ENCODE peak calls at places on chromosomes 12 and 14, in five cellular contexts. J is AG04449, S is choroid plexus epithelial cell, N is anterior cingulate cortex, B is HFFc6. V is an unnamed sample.

GRCh38 chr12:32651956-32652210 is 27.2 kb upstream of the DNM1L start:
- DNase-seq in J (no peak), S (no peak), N (no peak), B (no peak), V (no peak)

GRCh38 chr14:20998674-20999366 is at the start of gene SLC39A2:
- DNase-seq in J (peak), S (peak), N (no peak), B (peak), V (no peak)

GRCh38 chr14:88516742-88517418 is 37.9 kb downstream of the PTPN21 start:
- DNase-seq in J (no peak), S (no peak), N (no peak), B (no peak), V (no peak)

GRCh38 chr12:41993283-41993682 is 151.4 kb downstream of the GXYLT1 start:
- DNase-seq in J (no peak), S (no peak), N (no peak), B (no peak), V (no peak)

GRCh38 chr12:47554046-47554653 is 151.7 kb downstream of the RPAP3 start:
- DNase-seq in J (no peak), S (no peak), N (no peak), B (no peak), V (no peak)

GRCh38 chr12:51421266-51421884 is 3.3 kb upstream of the SLC4A8 start:
- DNase-seq in J (peak), S (peak), N (peak), B (peak), V (peak)

GRCh38 chr14:92254786-92255185 is 68.2 kb upstream of the SLC24A4 start:
- DNase-seq in J (no peak), S (peak), N (peak), B (no peak), V (no peak)

GRCh38 chr12:132487311-132487741 is 2.6 kb upstream of the FBRSL1 start:
- DNase-seq in J (no peak), S (no peak), N (no peak), B (no peak), V (no peak)

GRCh38 chr12:59429766-59430165 is 166.1 kb upstream of the SLC16A7 start:
- DNase-seq in J (no peak), S (peak), N (no peak), B (no peak), V (no peak)

GRCh38 chr14:24339284-24340151 is at the start of gene RIPK3:
- DNase-seq in J (no peak), S (no peak), N (no peak), B (no peak), V (no peak)

GRCh38 chr14:105414456-105415371 is 4.9 kb upstream of the MTA1 start:
- DNase-seq in J (no peak), S (peak), N (peak), B (no peak), V (peak)

GRCh38 chr12:29750131-29750927 is 33.4 kb downstream of the TMTC1 start:
- DNase-seq in J (no peak), S (peak), N (no peak), B (no peak), V (no peak)

GRCh38 chr14:55600784-55601561 is 21.0 kb downstream of the KTN1 start:
- DNase-seq in J (no peak), S (peak), N (no peak), B (peak), V (no peak)

GRCh38 chr14:100440207-100440631 is 117.1 kb downstream of the SLC25A47 start:
- DNase-seq in J (no peak), S (peak), N (peak), B (no peak), V (no peak)

GRCh38 chr14:104303705-104304425 is 165.5 kb downstream of the KIF26A start:
- DNase-seq in J (no peak), S (no peak), N (no peak), B (no peak), V (no peak)

GRCh38 chr12:2324375-2324774 is 271.6 kb downstream of the CACNA1C start:
- DNase-seq in J (no peak), S (peak), N (no peak), B (no peak), V (no peak)

GRCh38 chr12:26936559-26937442 is 980 bp downstream of the INTS13 start:
- DNase-seq in J (no peak), S (no peak), N (no peak), B (no peak), V (peak)

GRCh38 chr12:6950401-6950801 is 755 bp upstream of the PTPN6 start:
- DNase-seq in J (no peak), S (no peak), N (no peak), B (no peak), V (no peak)

GRCh38 chr12:27970981-27971489 is 1.5 kb downstream of the PTHLH start:
- DNase-seq in J (no peak), S (peak), N (no peak), B (no peak), V (no peak)

V was measured in RKO.